ENCODE peak calls at places on chromosomes 1 and 21, in eight cellular contexts. R is fibroblast of lung; V is activated naive CD8-positive, alpha-beta T cell treated with anti-CD3 and anti-CD28 coated beads, Interleukin-2, amount 50 U/mL, for 24 hours; A is stimulated activated CD4-positive, alpha-beta T cell treated with anti-CD3 and anti-CD28 coated beads, Interleukin-1b, Interleukin-23, amount 100 ng/mL, for 24 hours; S is caudate nucleus; W is thoracic aorta; G is fibroblast of mammary gland; F is mesothelial cell of epicardium. H is an unnamed sample.

GRCh38 chr1:30718091-30718635 is 5.2 kb downstream of the MATN1 start:
- DNase-seq in G (peak), A (peak), S (peak), W (peak), R (peak), F (peak), V (peak), H (peak)

GRCh38 chr1:41379741-41380130 is 18.5 kb downstream of the FOXO6 start:
- DNase-seq in F (no peak), S (no peak), R (no peak), G (no peak), V (no peak), W (no peak), A (no peak), H (no peak)

GRCh38 chr1:27529638-27530018 is 39.7 kb upstream of the WASF2 start:
- DNase-seq in V (no peak), A (no peak), F (no peak), S (no peak), G (no peak), W (no peak), R (no peak), H (no peak)

GRCh38 chr1:111672338-111672737 is 52.7 kb downstream of the RAP1A start:
- DNase-seq in G (peak), F (no peak), V (no peak), R (no peak), A (no peak), S (no peak), W (no peak), H (peak)

GRCh38 chr1:47662068-47662467 is 224.2 kb downstream of the FOXD2 start:
- DNase-seq in F (no peak), G (no peak), W (no peak), V (no peak), S (no peak), R (no peak), A (no peak), H (no peak)

GRCh38 chr21:21383126-21383525 is 384.9 kb downstream of the NCAM2 start:
- DNase-seq in F (no peak), S (no peak), A (no peak), G (peak), V (no peak), W (no peak), R (peak), H (no peak)

GRCh38 chr1:185045793-185046441 is 559 bp downstream of the RNF2 start:
- DNase-seq in V (peak), W (no peak), G (peak), A (no peak), S (peak), R (peak), F (peak), H (peak)

GRCh38 chr1:150528196-150528595 is 12.6 kb downstream of the FALEC start:
- DNase-seq in V (no peak), A (no peak), R (peak), F (no peak), G (peak), W (no peak), S (no peak), H (peak)

GRCh38 chr1:240562111-240562590 is 49.8 kb downstream of the GREM2 start:
- DNase-seq in W (no peak), S (no peak), R (peak), F (no peak), V (no peak), A (no peak), G (peak), H (peak)

GRCh38 chr21:35603471-35603870 is 456.9 kb downstream of the SETD4 start:
- DNase-seq in W (no peak), R (no peak), S (no peak), F (no peak), G (no peak), A (no peak), V (no peak), H (no peak)

GRCh38 chr21:42424848-42425602 is 21.3 kb downstream of the UBASH3A start:
- DNase-seq in A (no peak), R (no peak), W (no peak), G (no peak), F (no peak), S (no peak), V (peak), H (no peak)

GRCh38 chr1:29700522-29700921 is 464.2 kb downstream of the PTPRU start:
- DNase-seq in G (no peak), R (no peak), F (no peak), A (no peak), W (no peak), S (no peak), V (no peak), H (no peak)

GRCh38 chr1:85624361-85624760 is 43.8 kb downstream of the CCN1 start:
- DNase-seq in S (no peak), W (no peak), A (no peak), R (peak), F (no peak), G (no peak), V (no peak), H (no peak)

GRCh38 chr1:25105836-25106235 is 126.5 kb downstream of the SYF2 start:
- DNase-seq in A (no peak), R (no peak), V (no peak), S (no peak), G (no peak), W (no peak), F (no peak), H (no peak)

GRCh38 chr1:231420299-231420958 is 1.7 kb downstream of the EGLN1 start:
- DNase-seq in A (no peak), G (peak), V (no peak), S (no peak), R (peak), F (no peak), W (no peak), H (no peak)

GRCh38 chr1:165747632-165748452 is 20.8 kb downstream of the TMCO1 start:
- DNase-seq in F (no peak), V (no peak), A (no peak), R (no peak), S (no peak), G (no peak), W (no peak), H (no peak)

GRCh38 chr1:21598904-21599303 is 70.3 kb downstream of the RAP1GAP start:
- DNase-seq in G (no peak), A (no peak), F (no peak), V (no peak), S (no peak), W (no peak), R (no peak), H (no peak)

GRCh38 chr1:101136739-101137138 is 100.1 kb upstream of the S1PR1 start:
- DNase-seq in R (peak), F (no peak), S (no peak), G (peak), W (no peak), V (no peak), A (no peak), H (no peak)

GRCh38 chr1:214552174-214552608 is 789 bp upstream of the PTPN14 start:
- DNase-seq in W (peak), R (peak), A (no peak), F (no peak), S (peak), G (peak), V (no peak), H (peak)

GRCh38 chr1:186812560-186812959 is 16.2 kb upstream of the PLA2G4A start:
- DNase-seq in R (peak), S (no peak), W (no peak), V (no peak), F (no peak), G (peak), A (no peak), H (no peak)

GRCh38 chr1:62131093-62131725 is 63.4 kb upstream of the L1TD1 start:
- DNase-seq in V (peak), F (no peak), R (peak), S (peak), G (peak), A (no peak), W (no peak), H (peak)

GRCh38 chr1:202861420-202862121 is 27.4 kb downstream of the RABIF start:
- DNase-seq in S (peak), W (peak), G (peak), R (peak), A (no peak), V (peak), F (peak), H (peak)

GRCh38 chr1:24948072-24948827 is 18.2 kb upstream of the RUNX3 start:
- DNase-seq in A (no peak), W (no peak), G (no peak), R (no peak), V (no peak), F (no peak), S (no peak), H (no peak)

GRCh38 chr1:4605158-4605557 is 49.3 kb upstream of the AJAP1 start:
- DNase-seq in A (no peak), F (no peak), V (no peak), W (no peak), G (no peak), S (no peak), R (no peak), H (no peak)

GRCh38 chr1:14698206-14698605 is 99.7 kb downstream of the KAZN start:
- DNase-seq in R (no peak), W (no peak), A (no peak), F (no peak), V (no peak), G (no peak), S (no peak), H (no peak)

GRCh38 chr1:178094752-178095645 is 1.1 kb downstream of the RASAL2 start:
- DNase-seq in F (no peak), S (no peak), V (no peak), G (peak), R (peak), A (no peak), W (no peak), H (peak)

GRCh38 chr1:45802343-45803298 is 791 bp upstream of the MAST2 start:
- DNase-seq in G (peak), S (no peak), R (peak), F (peak), V (peak), A (no peak), W (peak), H (peak)

GRCh38 chr1:14296795-14297194 is 301.7 kb upstream of the KAZN start:
- DNase-seq in F (no peak), R (peak), G (peak), A (no peak), V (no peak), S (no peak), W (no peak), H (no peak)

GRCh38 chr1:238606896-238607295 is 716.2 kb upstream of the ZP4 start:
- DNase-seq in G (peak), S (peak), R (peak), F (no peak), W (no peak), A (no peak), V (no peak), H (no peak)

GRCh38 chr1:27392778-27393635 is 585 bp downstream of the GPR3 start:
- DNase-seq in A (no peak), F (no peak), G (no peak), V (peak), R (no peak), S (peak), W (no peak), H (no peak)

GRCh38 chr1:109089242-109090015 is 1.1 kb upstream of the TMEM167B start:
- DNase-seq in R (peak), W (no peak), F (no peak), G (peak), V (peak), A (no peak), S (peak), H (no peak)

GRCh38 chr21:37496972-37497371 is 130.4 kb downstream of the DYRK1A start:
- DNase-seq in R (no peak), W (no peak), A (no peak), G (peak), S (no peak), V (no peak), F (no peak), H (no peak)

H was measured in AG08396.